ENCODE peak calls at places on chromosome 10, in seven cellular contexts. One of them, this sample, is unnamed.

GRCh38 chr10:49398000-49398861 is 2.3 kb upstream of the DRGX start:
- DNase-seq in NCI-H69: peak
- DNase-seq in Peyer's patch: peak
- DNase-seq in GM06990: peak
- DNase-seq in right lobe of liver: peak
- DNase-seq in KBM-7: peak
- DNase-seq in iris pigment epithelial cell: peak
- DNase-seq in this sample: peak

GRCh38 chr10:78433063-78433717 is 399.5 kb downstream of the RPS24 start:
- DNase-seq in NCI-H69: no peak
- DNase-seq in Peyer's patch: no peak
- DNase-seq in GM06990: no peak
- DNase-seq in right lobe of liver: no peak
- DNase-seq in KBM-7: no peak
- DNase-seq in iris pigment epithelial cell: no peak
- DNase-seq in this sample: no peak

GRCh38 chr10:25522946-25523608 is 348.3 kb downstream of the GPR158 start:
- DNase-seq in NCI-H69: peak
- DNase-seq in Peyer's patch: no peak
- DNase-seq in GM06990: no peak
- DNase-seq in right lobe of liver: no peak
- DNase-seq in KBM-7: peak
- DNase-seq in iris pigment epithelial cell: peak
- DNase-seq in this sample: no peak

GRCh38 chr10:61471491-61471890 is 18.3 kb upstream of the TMEM26 start:
- DNase-seq in NCI-H69: no peak
- DNase-seq in Peyer's patch: no peak
- DNase-seq in GM06990: no peak
- DNase-seq in right lobe of liver: no peak
- DNase-seq in KBM-7: no peak
- DNase-seq in iris pigment epithelial cell: no peak
- DNase-seq in this sample: no peak

GRCh38 chr10:86071145-86071544 is 295.4 kb downstream of the GRID1 start:
- DNase-seq in NCI-H69: no peak
- DNase-seq in Peyer's patch: no peak
- DNase-seq in GM06990: no peak
- DNase-seq in right lobe of liver: no peak
- DNase-seq in KBM-7: no peak
- DNase-seq in iris pigment epithelial cell: no peak
- DNase-seq in this sample: no peak

GRCh38 chr10:129972145-129972965 is 8.3 kb upstream of the EBF3 start:
- DNase-seq in NCI-H69: peak
- DNase-seq in Peyer's patch: no peak
- DNase-seq in GM06990: no peak
- DNase-seq in right lobe of liver: no peak
- DNase-seq in KBM-7: no peak
- DNase-seq in iris pigment epithelial cell: no peak
- DNase-seq in this sample: no peak

GRCh38 chr10:128206676-128207075 is 80.5 kb upstream of the MKI67 start:
- DNase-seq in NCI-H69: no peak
- DNase-seq in Peyer's patch: no peak
- DNase-seq in GM06990: no peak
- DNase-seq in right lobe of liver: no peak
- DNase-seq in KBM-7: no peak
- DNase-seq in iris pigment epithelial cell: no peak
- DNase-seq in this sample: no peak

GRCh38 chr10:30639946-30640786 is 10.6 kb upstream of the LYZL2 start:
- DNase-seq in NCI-H69: peak
- DNase-seq in Peyer's patch: no peak
- DNase-seq in GM06990: peak
- DNase-seq in right lobe of liver: no peak
- DNase-seq in KBM-7: peak
- DNase-seq in iris pigment epithelial cell: peak
- DNase-seq in this sample: peak

GRCh38 chr10:84424731-84425165 is 96.4 kb downstream of the CCSER2 start:
- DNase-seq in NCI-H69: peak
- DNase-seq in Peyer's patch: no peak
- DNase-seq in GM06990: no peak
- DNase-seq in right lobe of liver: peak
- DNase-seq in KBM-7: peak
- DNase-seq in iris pigment epithelial cell: peak
- DNase-seq in this sample: no peak